ENCODE peak calls at places on chromosomes 3 and 15, in six cellular contexts. Q, L, V, S, X and G are unnamed samples.

GRCh38 chr3:65330072-65330471 is 642.3 kb upstream of the ADAMTS9 start:
- DNase-seq in Q (no peak), L (no peak), V (no peak), S (no peak), X (no peak), G (no peak)

GRCh38 chr15:46137443-46137842 is 502.6 kb downstream of the SQOR start:
- DNase-seq in Q (no peak), L (no peak), V (no peak), S (no peak), X (no peak), G (no peak)

GRCh38 chr15:43406808-43407207 is 35.9 kb downstream of the TUBGCP4 start:
- DNase-seq in Q (no peak), L (no peak), V (no peak), S (no peak), X (no peak), G (no peak)

GRCh38 chr3:55030938-55031337 is 103.1 kb upstream of the LRTM1 start:
- DNase-seq in Q (no peak), L (no peak), V (no peak), S (no peak), X (no peak), G (no peak)

GRCh38 chr15:66476535-66476934 is 21.0 kb downstream of the SNAPC5 start:
- DNase-seq in Q (no peak), L (no peak), V (no peak), S (no peak), X (no peak), G (no peak)

GRCh38 chr3:185948292-185948691 is 10.5 kb upstream of the TRA2B start:
- DNase-seq in Q (no peak), L (no peak), V (no peak), S (no peak), X (no peak), G (no peak)

GRCh38 chr3:138113309-138113708 is 2.1 kb downstream of the DZIP1L start:
- DNase-seq in Q (no peak), L (no peak), V (no peak), S (no peak), X (peak), G (no peak)

GRCh38 chr3:55473788-55474187 is 13.3 kb downstream of the WNT5A start:
- DNase-seq in Q (no peak), L (no peak), V (no peak), S (no peak), X (no peak), G (no peak)

GRCh38 chr15:69265347-69265955 is 33.3 kb upstream of the PAQR5 start:
- DNase-seq in Q (peak), L (no peak), V (no peak), S (no peak), X (peak), G (no peak)

GRCh38 chr3:50627407-50628051 is 10.6 kb downstream of the MAPKAPK3 start:
- DNase-seq in Q (peak), L (peak), V (peak), S (peak), X (no peak), G (no peak)

GRCh38 chr3:57958642-57959406 is 49.4 kb upstream of the FLNB start:
- DNase-seq in Q (no peak), L (no peak), V (peak), S (no peak), X (no peak), G (no peak)

GRCh38 chr15:80876034-80876433 is 96.9 kb downstream of the CEMIP start:
- DNase-seq in Q (no peak), L (no peak), V (peak), S (no peak), X (no peak), G (no peak)

GRCh38 chr3:66423791-66424190 is 77.0 kb downstream of the LRIG1 start:
- DNase-seq in Q (no peak), L (no peak), V (no peak), S (no peak), X (no peak), G (peak)

GRCh38 chr15:47961401-47962090 is 159.2 kb upstream of the SLC24A5 start:
- DNase-seq in Q (no peak), L (no peak), V (no peak), S (no peak), X (peak), G (no peak)